ENCODE peak calls at places on chromosome 5, in eight cellular contexts. I, E, B, S, X, R, N and L are unnamed samples.

GRCh38 chr5:150571836-150572235 is 63.9 kb downstream of the NDST1 start:
- DNase-seq in I (no peak), E (no peak), B (no peak), S (no peak), X (no peak), R (no peak), N (no peak), L (no peak)

GRCh38 chr5:19322716-19323485 is 665.1 kb downstream of the CDH18 start:
- DNase-seq in I (no peak), E (no peak), B (no peak), S (peak; percentile 89), X (no peak), R (peak; percentile 18), N (no peak), L (peak; percentile 41)

GRCh38 chr5:73709536-73710129 is 83.6 kb downstream of the ARHGEF28 start:
- DNase-seq in I (no peak), E (no peak), B (no peak), S (peak; percentile 32), X (no peak), R (no peak), N (no peak), L (peak; percentile 32)

GRCh38 chr5:173679909-173680626 is 63.6 kb upstream of the BOD1 start:
- DNase-seq in I (no peak), E (no peak), B (no peak), S (no peak), X (no peak), R (no peak), N (no peak), L (no peak)

GRCh38 chr5:181204561-181205401 is at the start of gene TRIM7:
- DNase-seq in I (peak; percentile 64), E (no peak), B (peak; percentile 72), S (peak; percentile 37), X (no peak), R (no peak), N (peak; percentile 69), L (peak; percentile 71)

GRCh38 chr5:175107028-175107588 is 336.9 kb downstream of the DRD1 start:
- DNase-seq in I (no peak), E (no peak), B (no peak), S (no peak), X (no peak), R (no peak), N (no peak), L (no peak)

GRCh38 chr5:52735139-52735538 is 52.6 kb upstream of the ITGA1 start:
- DNase-seq in I (no peak), E (no peak), B (no peak), S (no peak), X (no peak), R (no peak), N (no peak), L (no peak)

GRCh38 chr5:36854402-36855140 is 22.0 kb upstream of the NIPBL start:
- DNase-seq in I (no peak), E (no peak), B (no peak), S (no peak), X (no peak), R (no peak), N (no peak), L (no peak)

GRCh38 chr5:61277190-61277589 is 54.9 kb upstream of the ZSWIM6 start:
- DNase-seq in I (no peak), E (no peak), B (no peak), S (no peak), X (no peak), R (no peak), N (no peak), L (peak; percentile 63)

GRCh38 chr5:172820046-172820767 is 13.8 kb upstream of the ERGIC1 start:
- DNase-seq in I (peak; percentile 49), E (no peak), B (no peak), S (no peak), X (no peak), R (no peak), N (no peak), L (peak; percentile 77)

GRCh38 chr5:179371681-179372675 is 26.7 kb upstream of the ADAMTS2 start:
- DNase-seq in I (peak; percentile 11), E (no peak), B (no peak), S (no peak), X (no peak), R (no peak), N (no peak), L (peak; percentile 0)

GRCh38 chr5:151406322-151406947 is 41.0 kb upstream of the SLC36A1 start:
- DNase-seq in I (no peak), E (no peak), B (no peak), S (no peak), X (no peak), R (peak; percentile 1), N (no peak), L (no peak)

GRCh38 chr5:138949223-138949574 is 74.1 kb upstream of the LRRTM2 start:
- DNase-seq in I (no peak), E (no peak), B (no peak), S (no peak), X (no peak), R (no peak), N (no peak), L (no peak)

GRCh38 chr5:54462281-54462680 is 6.8 kb downstream of the HSPB3 start:
- DNase-seq in I (no peak), E (no peak), B (no peak), S (no peak), X (no peak), R (no peak), N (no peak), L (no peak)

GRCh38 chr5:73282383-73282782 is 109.4 kb downstream of the TMEM174 start:
- DNase-seq in I (no peak), E (no peak), B (no peak), S (no peak), X (no peak), R (no peak), N (no peak), L (no peak)

GRCh38 chr5:40736103-40736875 is 19.5 kb downstream of the TTC33 start:
- DNase-seq in I (no peak), E (no peak), B (no peak), S (peak; percentile 61), X (no peak), R (no peak), N (no peak), L (peak; percentile 44)

GRCh38 chr5:157602505-157602904 is 26.9 kb upstream of the ADAM19 start:
- DNase-seq in I (peak; percentile 61), E (no peak), B (peak; percentile 79), S (peak; percentile 49), X (no peak), R (no peak), N (no peak), L (peak; percentile 85)

GRCh38 chr5:78699565-78700143 is 51.1 kb upstream of the LHFPL2 start:
- DNase-seq in I (no peak), E (no peak), B (no peak), S (peak; percentile 86), X (no peak), R (peak; percentile 96), N (no peak), L (peak; percentile 98)

GRCh38 chr5:159199225-159199624 is 10.1 kb downstream of the RNF145 start:
- DNase-seq in I (no peak), E (no peak), B (no peak), S (no peak), X (no peak), R (no peak), N (no peak), L (no peak)

GRCh38 chr5:219492-219891 is 1.4 kb downstream of the SDHA start:
- DNase-seq in I (peak; percentile 57), E (no peak), B (peak; percentile 67), S (peak; percentile 29), X (no peak), R (no peak), N (no peak), L (no peak)

GRCh38 chr5:142743677-142744441 is 26.3 kb upstream of the ARHGAP26 start:
- DNase-seq in I (no peak), E (no peak), B (no peak), S (peak; percentile 41), X (no peak), R (no peak), N (no peak), L (no peak)

GRCh38 chr5:32193591-32193990 is 19.5 kb upstream of the GOLPH3 start:
- DNase-seq in I (no peak), E (no peak), B (no peak), S (peak; percentile 50), X (no peak), R (no peak), N (peak; percentile 88), L (peak; percentile 86)

GRCh38 chr5:91311697-91312501 is 71.2 kb downstream of the ARRDC3 start:
- DNase-seq in I (peak; percentile 60), E (peak; percentile 46), B (peak; percentile 81), S (peak; percentile 100), X (peak; percentile 69), R (peak; percentile 96), N (peak; percentile 49), L (peak; percentile 98)

GRCh38 chr5:179882338-179882737 is 23.7 kb upstream of the MRNIP start:
- DNase-seq in I (no peak), E (no peak), B (no peak), S (no peak), X (no peak), R (no peak), N (no peak), L (no peak)

GRCh38 chr5:138542120-138542955 is 698 bp downstream of the ETF1 start:
- DNase-seq in I (no peak), E (no peak), B (peak; percentile 70), S (no peak), X (no peak), R (no peak), N (no peak), L (no peak)

GRCh38 chr5:160159991-160160826 is 41.0 kb upstream of the PWWP2A start:
- DNase-seq in I (no peak), E (no peak), B (no peak), S (no peak), X (no peak), R (no peak), N (no peak), L (peak; percentile 66)

GRCh38 chr5:54868511-54869483 is 116.6 kb downstream of the ESM1 start:
- DNase-seq in I (peak; percentile 53), E (no peak), B (no peak), S (no peak), X (no peak), R (no peak), N (no peak), L (no peak)

GRCh38 chr5:152542741-152543140 is 137.7 kb upstream of the NMUR2 start:
- DNase-seq in I (no peak), E (no peak), B (no peak), S (peak; percentile 31), X (no peak), R (no peak), N (no peak), L (no peak)

GRCh38 chr5:122316652-122317051 is 4.6 kb downstream of the SNCAIP start:
- DNase-seq in I (no peak), E (no peak), B (no peak), S (no peak), X (no peak), R (no peak), N (no peak), L (no peak)

GRCh38 chr5:10519729-10520128 is 44.1 kb upstream of the ANKRD33B start:
- DNase-seq in I (no peak), E (no peak), B (no peak), S (no peak), X (no peak), R (no peak), N (no peak), L (no peak)

GRCh38 chr5:84091400-84091799 is 293.3 kb downstream of the EDIL3 start:
- DNase-seq in I (no peak), E (no peak), B (no peak), S (no peak), X (no peak), R (no peak), N (no peak), L (no peak)

GRCh38 chr5:149345892-149346222 is 558 bp downstream of the GRPEL2 start:
- DNase-seq in I (no peak), E (no peak), B (peak; percentile 69), S (peak; percentile 24), X (no peak), R (no peak), N (no peak), L (peak; percentile 12)

GRCh38 chr5:14128079-14128478 is 15.1 kb upstream of the TRIO start:
- DNase-seq in I (no peak), E (no peak), B (no peak), S (no peak), X (no peak), R (no peak), N (no peak), L (no peak)

GRCh38 chr5:75037106-75037505 is 15.3 kb downstream of the GCNT4 start:
- DNase-seq in I (no peak), E (no peak), B (no peak), S (peak; percentile 59), X (no peak), R (peak; percentile 79), N (no peak), L (peak; percentile 88)